ENCODE peak calls at places on chromosomes 12 and 14, in four cellular contexts. B, F, Q and L are unnamed samples.

GRCh38 chr14:68403191-68403781 is 389.6 kb downstream of the ZFP36L1 start:
- DNase-seq in B (no peak), F (no peak), Q (no peak), L (no peak)

GRCh38 chr12:4781212-4781611 is 61.0 kb downstream of the GALNT8 start:
- DNase-seq in B (no peak), F (no peak), Q (no peak), L (no peak)

GRCh38 chr14:103122578-103123127 is 608 bp upstream of the TNFAIP2 start:
- DNase-seq in B (no peak), F (peak; percentile 50), Q (no peak), L (no peak)

GRCh38 chr12:50314629-50315312 is 31.5 kb upstream of the LIMA1 start:
- DNase-seq in B (peak; percentile 57), F (peak; percentile 65), Q (no peak), L (peak; percentile 40)

GRCh38 chr12:69476276-69477017 is 6.3 kb downstream of the FRS2 start:
- DNase-seq in B (no peak), F (no peak), Q (no peak), L (no peak)

GRCh38 chr14:59768855-59769254 is 101.7 kb downstream of the RTN1 start:
- DNase-seq in B (no peak), F (no peak), Q (no peak), L (no peak)

GRCh38 chr12:67541625-67541991 is 106.9 kb upstream of the DYRK2 start:
- DNase-seq in B (no peak), F (no peak), Q (no peak), L (no peak)

GRCh38 chr14:105351920-105352871 is 37.6 kb downstream of the PACS2 start:
- DNase-seq in B (peak; percentile 57), F (peak; percentile 98), Q (peak; percentile 89), L (peak; percentile 73)

GRCh38 chr14:89296281-89296745 is 120.7 kb downstream of the FOXN3 start:
- DNase-seq in B (no peak), F (no peak), Q (no peak), L (peak; percentile 97)

GRCh38 chr14:93861846-93862641 is 65.1 kb upstream of the FAM181A start:
- DNase-seq in B (no peak), F (no peak), Q (no peak), L (no peak)

GRCh38 chr14:22865424-22866215 is 5.9 kb upstream of the LRP10 start:
- DNase-seq in B (no peak), F (no peak), Q (no peak), L (peak; percentile 55)

GRCh38 chr12:112191840-112192321 is 66.5 kb downstream of the TRAFD1 start:
- DNase-seq in B (no peak), F (no peak), Q (no peak), L (no peak)

GRCh38 chr12:121511931-121512330 is 68.9 kb downstream of the KDM2B start:
- DNase-seq in B (no peak), F (no peak), Q (no peak), L (no peak)

GRCh38 chr14:30385925-30386324 is 173.0 kb upstream of the G2E3 start:
- DNase-seq in B (no peak), F (no peak), Q (no peak), L (no peak)

GRCh38 chr14:99245541-99246511 is 26.2 kb downstream of the BCL11B start:
- DNase-seq in B (no peak), F (no peak), Q (no peak), L (peak; percentile 86)

GRCh38 chr12:79935021-79935623 is at the start of gene PPP1R12A:
- DNase-seq in B (peak; percentile 97), F (peak; percentile 87), Q (peak; percentile 90), L (peak; percentile 98)

GRCh38 chr12:116257213-116257612 is 20.3 kb downstream of the MED13L start:
- DNase-seq in B (no peak), F (no peak), Q (no peak), L (no peak)

GRCh38 chr12:130053641-130054040 is 108.6 kb upstream of the FZD10 start:
- DNase-seq in B (no peak), F (no peak), Q (no peak), L (no peak)

GRCh38 chr12:123494124-123494843 is 36.3 kb downstream of the SNRNP35 start:
- DNase-seq in B (no peak), F (no peak), Q (no peak), L (no peak)

GRCh38 chr12:66724616-66725015 is 45.7 kb upstream of the GRIP1 start:
- DNase-seq in B (no peak), F (no peak), Q (no peak), L (no peak)